ENCODE peak calls at places on chromosomes 4 and X, in six cellular contexts. E is GM23248, X is endodermal cell, Z is neural progenitor cell, V is HepG2, R is PC-3. S is an unnamed sample.

GRCh38 chr4:85127653-85128052 is 161.2 kb upstream of the WDFY3 start:
- DNase-seq in Z (peak; percentile 88), R (peak; percentile 45), V (peak; percentile 34), X (peak; percentile 92), E (peak; percentile 61), S (no peak)

GRCh38 chrX:7606253-7606652 is 236.7 kb upstream of the VCX start:
- DNase-seq in E (no peak), X (no peak), R (no peak), V (no peak), Z (no peak), S (no peak)

GRCh38 chr4:32189130-32189529 is 1469.0 kb downstream of the PCDH7 start:
- DNase-seq in E (no peak), Z (no peak), V (no peak), X (no peak), R (no peak), S (no peak)

GRCh38 chr4:155954939-155955338 is 1.3 kb upstream of the CTSO start:
- DNase-seq in E (peak; percentile 12), R (no peak), V (peak; percentile 41), X (no peak), Z (no peak), S (no peak)

GRCh38 chrX:54238588-54238987 is 55.5 kb upstream of the FAM120C start:
- DNase-seq in R (no peak), X (no peak), E (no peak), Z (no peak), V (no peak), S (no peak)

GRCh38 chr4:183098080-183098722 is 856 bp upstream of the WWC2 start:
- DNase-seq in V (peak; percentile 47), Z (peak; percentile 75), E (peak; percentile 84), R (peak; percentile 42), X (no peak), S (no peak)

GRCh38 chrX:136781180-136781797 is 557 bp upstream of the ARHGEF6 start:
- DNase-seq in E (peak; percentile 74), X (no peak), Z (no peak), R (peak; percentile 79), V (no peak), S (no peak)

GRCh38 chr4:146059865-146060264 is 115.7 kb upstream of the LSM6 start:
- DNase-seq in E (no peak), Z (no peak), V (no peak), X (no peak), R (no peak), S (no peak)

GRCh38 chr4:125016892-125017299 is 297.9 kb upstream of the FAT4 start:
- DNase-seq in X (no peak), V (no peak), Z (no peak), R (no peak), E (no peak), S (no peak)

GRCh38 chr4:2288051-2288541 is 26.2 kb upstream of the MXD4 start:
- DNase-seq in Z (no peak), E (no peak), V (no peak), R (no peak), X (no peak), S (no peak)

GRCh38 chrX:27815209-27815608 is 7.4 kb downstream of the MAGEB10 start:
- DNase-seq in Z (no peak), R (peak; percentile 77), X (no peak), E (no peak), V (no peak), S (no peak)

GRCh38 chr4:25361253-25361652 is 15.8 kb upstream of the ANAPC4 start:
- DNase-seq in E (no peak), R (no peak), X (no peak), V (no peak), Z (no peak), S (no peak)

GRCh38 chr4:186265683-186266648 is at the start of gene F11:
- DNase-seq in E (no peak), V (peak; percentile 80), Z (no peak), R (no peak), X (peak; percentile 59), S (peak; percentile 63)

GRCh38 chr4:186258216-186258811 is 7.7 kb upstream of the F11 start:
- DNase-seq in R (no peak), X (no peak), E (no peak), Z (no peak), V (no peak), S (no peak)

GRCh38 chr4:186260117-186260503 is 5.9 kb upstream of the F11 start:
- DNase-seq in R (no peak), Z (no peak), V (peak; percentile 60), E (no peak), X (no peak), S (no peak)

GRCh38 chr4:186264660-186265059 is 1.3 kb upstream of the F11 start:
- DNase-seq in E (no peak), X (no peak), Z (no peak), R (no peak), V (no peak), S (no peak)

GRCh38 chr4:186260504-186261448 is 5.2 kb upstream of the F11 start:
- DNase-seq in E (no peak), V (peak; percentile 77), R (no peak), Z (no peak), X (no peak), S (no peak)
- H3K4me3 ChIP-seq in E (no peak overlapping the region), V (no peak overlapping the region), R (no peak overlapping the region), Z (no peak overlapping the region), X (no peak overlapping the region), S (no peak overlapping the region)

DNA sequence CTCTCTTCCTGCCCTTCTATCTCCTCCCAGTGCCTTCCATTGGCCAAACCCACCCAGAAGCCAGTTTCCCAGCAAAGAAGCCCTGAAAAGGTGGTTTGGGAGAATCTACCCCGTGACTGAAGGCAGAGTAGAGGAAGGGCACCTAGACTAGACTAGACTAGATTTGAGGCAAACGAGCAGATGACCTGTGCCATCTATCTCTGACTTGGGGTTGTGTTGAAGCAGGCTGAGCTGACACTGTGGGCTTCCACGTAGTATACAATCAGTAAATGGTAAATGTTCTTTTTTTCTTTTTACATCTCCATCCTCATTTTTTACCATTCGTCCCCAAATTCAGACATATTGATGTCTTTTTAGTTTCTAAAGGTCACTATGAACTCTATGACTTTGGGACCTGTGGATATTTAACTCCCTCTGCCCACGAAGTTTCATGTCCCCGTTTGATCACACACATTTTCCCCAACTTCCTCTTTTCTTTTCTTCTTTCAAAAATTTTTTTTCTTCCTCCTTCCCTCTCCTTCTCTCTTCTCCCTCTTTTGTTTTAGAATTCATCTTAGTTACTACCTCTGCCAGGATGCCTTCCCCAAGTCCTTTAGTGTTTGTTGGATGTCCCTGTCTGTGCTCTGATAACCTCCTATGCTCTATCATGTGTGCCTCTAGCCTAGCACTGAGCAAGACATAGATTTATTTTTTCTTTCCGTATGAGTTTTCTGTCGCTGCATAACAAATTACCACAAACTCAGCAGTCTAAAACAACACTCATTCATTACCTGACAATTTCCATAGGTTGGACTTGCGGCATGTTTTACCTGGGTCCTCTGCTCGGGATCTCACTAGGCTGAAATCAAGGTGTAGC is 6.2 kb upstream of the AFF1 start:
- DNase-seq in V (no peak), X (no peak), Z (no peak), E (no peak), R (no peak), S (no peak)
- H3K9ac ChIP-seq in V (no peak overlapping the region), X (no peak overlapping the region), Z (no peak overlapping the region), E (peak overlapping the region; percentile 6), R (no peak overlapping the region), S (no peak overlapping the region)

DNA sequence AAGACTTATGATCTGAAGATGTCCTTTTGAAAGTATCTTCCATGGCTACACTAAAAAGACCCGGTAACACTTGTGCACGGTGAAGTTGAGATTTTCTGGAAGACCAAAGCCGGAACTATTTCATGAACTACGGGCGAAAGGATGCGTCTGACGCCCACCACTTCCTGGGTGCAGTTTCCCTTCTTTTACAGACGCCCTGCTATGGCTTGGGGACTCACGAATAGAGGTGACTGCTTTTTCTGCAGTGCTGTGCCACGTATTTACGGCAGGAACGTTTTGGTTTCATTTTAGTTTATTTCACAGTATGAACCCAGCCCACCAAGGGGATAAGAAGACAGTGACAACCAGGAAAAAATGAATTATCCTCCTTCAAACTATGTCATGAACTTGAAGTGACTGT is 180.4 kb downstream of the AFAP1 start:
- DNase-seq in V (no peak), X (no peak), R (no peak), Z (no peak), E (no peak), S (no peak)
- H3K4me3 ChIP-seq in V (no peak overlapping the region), X (no peak overlapping the region), R (no peak overlapping the region), Z (no peak overlapping the region), E (no peak overlapping the region), S (no peak overlapping the region)

DNA sequence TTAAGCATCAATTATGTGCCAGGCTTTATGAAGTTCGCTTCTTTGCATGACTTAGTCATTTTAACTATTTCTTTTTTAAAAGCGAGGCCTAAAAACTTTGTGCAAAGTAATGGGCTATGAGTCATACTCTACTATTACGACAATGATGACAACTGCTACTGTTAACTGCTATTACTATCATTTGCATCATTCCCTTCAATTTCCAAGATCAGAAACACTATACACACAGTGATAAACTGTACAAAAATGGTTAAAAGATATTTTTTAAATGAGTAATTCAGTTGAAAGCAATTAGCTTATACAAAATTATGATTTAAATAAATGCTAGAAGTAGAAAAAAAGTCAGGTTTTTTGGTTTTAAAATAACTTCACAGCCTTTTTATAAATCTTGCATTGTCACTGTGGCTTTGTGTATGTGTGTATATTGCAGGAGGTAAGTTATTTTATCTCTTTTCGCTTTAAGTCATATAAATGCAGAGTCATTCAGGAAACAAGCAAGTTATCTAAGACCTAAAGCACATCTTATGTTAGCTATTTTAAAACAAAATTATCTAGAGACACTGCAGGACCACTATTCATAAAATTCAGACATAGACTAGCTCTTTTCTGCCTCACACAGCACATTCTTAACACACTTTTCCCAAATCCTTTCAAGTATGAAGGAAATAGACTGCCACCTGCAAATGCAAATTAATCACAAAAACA is 18.5 kb upstream of the CXCL3 start:
- DNase-seq in E (peak; percentile 91), X (no peak), V (no peak), Z (no peak), R (peak; percentile 87), S (no peak)
- H3K9ac ChIP-seq in E (peak overlapping the region; percentile 70), X (no peak overlapping the region), V (no peak overlapping the region), Z (no peak overlapping the region), R (peak overlapping the region; percentile 72), S (no peak overlapping the region)